ENCODE peak calls at places on chromosomes 13 and 19, in four cellular contexts. X, A, E and S are unnamed samples.

GRCh38 chr13:78241278-78241919 is 322.8 kb upstream of the EDNRB start:
- DNase-seq in E (peak; percentile 3), X (peak; percentile 11), A (peak; percentile 0), S (peak; percentile 41)

GRCh38 chr13:61255035-61255796 is 160.4 kb downstream of the PCDH20 start:
- DNase-seq in X (no peak), A (no peak), E (no peak), S (peak; percentile 1)

GRCh38 chr13:104779311-104779710 is 1713.1 kb upstream of the SLC10A2 start:
- DNase-seq in E (no peak), X (peak; percentile 64), A (no peak), S (no peak)

GRCh38 chr19:49073514-49074378 is 1.2 kb upstream of the KCNA7 start:
- DNase-seq in X (no peak), A (peak; percentile 93), E (peak; percentile 84), S (peak; percentile 19)

GRCh38 chr19:46493236-46494114 is 2.2 kb downstream of the PNMA8B start:
- DNase-seq in X (no peak), A (peak; percentile 93), E (no peak), S (peak; percentile 65)

GRCh38 chr13:65597839-65598818 is 1632.0 kb downstream of the PCDH9 start:
- DNase-seq in E (no peak), A (no peak), X (peak; percentile 63), S (no peak)

GRCh38 chr19:42052241-42052863 is 17.7 kb downstream of the GRIK5 start:
- DNase-seq in A (peak; percentile 68), E (no peak), X (no peak), S (no peak)

GRCh38 chr19:49347835-49348234 is 12.6 kb downstream of the CD37 start:
- DNase-seq in E (peak; percentile 77), A (peak; percentile 93), X (peak; percentile 82), S (peak; percentile 83)

GRCh38 chr13:61770697-61771096 is 355.0 kb upstream of the PCDH20 start:
- DNase-seq in A (no peak), E (no peak), X (no peak), S (no peak)

GRCh38 chr19:9865732-9866627 is 30.9 kb downstream of the PIN1 start:
- DNase-seq in X (no peak), E (no peak), A (no peak), S (peak; percentile 37)

GRCh38 chr13:88592105-88592504 is 920.9 kb downstream of the SLITRK5 start:
- DNase-seq in E (no peak), A (no peak), X (no peak), S (no peak)

GRCh38 chr19:51380379-51380778 is 7.4 kb downstream of the LIM2 start:
- DNase-seq in E (no peak), X (no peak), A (no peak), S (no peak)

GRCh38 chr13:36344886-36345437 is 1.2 kb downstream of the SPART start:
- DNase-seq in X (no peak), A (peak; percentile 11), E (peak; percentile 7), S (no peak)

GRCh38 chr13:51243832-51244231 is 21.6 kb downstream of the FAM124A start:
- DNase-seq in E (no peak), A (no peak), X (no peak), S (no peak)

GRCh38 chr13:63012016-63012415 is 1596.4 kb upstream of the PCDH20 start:
- DNase-seq in A (no peak), E (no peak), X (no peak), S (no peak)

GRCh38 chr13:101624210-101624922 is 171.9 kb downstream of the ITGBL1 start:
- DNase-seq in X (peak; percentile 11), E (no peak), A (no peak), S (no peak)

GRCh38 chr19:27741236-27741635 is 1471.7 kb downstream of the UQCRFS1 start:
- DNase-seq in X (no peak), E (no peak), A (no peak), S (no peak)

GRCh38 chr13:110818747-110819146 is 96.1 kb downstream of the ANKRD10 start:
- DNase-seq in A (no peak), X (no peak), E (no peak), S (no peak)

GRCh38 chr13:76014618-76015315 is 378.6 kb downstream of the LMO7 start:
- DNase-seq in E (no peak), A (peak; percentile 10), X (peak; percentile 80), S (no peak)

GRCh38 chr19:49642488-49643035 is 553 bp downstream of the SCAF1 start:
- DNase-seq in A (no peak), X (no peak), E (no peak), S (peak; percentile 57)

GRCh38 chr19:43078311-43078710 is 4.2 kb downstream of the PSG2 start:
- DNase-seq in A (no peak), X (peak; percentile 81), E (no peak), S (no peak)

GRCh38 chr19:33245948-33246728 is 20.5 kb upstream of the SLC7A10 start:
- DNase-seq in E (no peak), X (no peak), A (no peak), S (no peak)

GRCh38 chr19:39327990-39328705 is 7.5 kb upstream of the LRFN1 start:
- DNase-seq in X (peak; percentile 53), A (peak; percentile 96), E (peak; percentile 80), S (peak; percentile 69)

GRCh38 chr13:21203132-21203531 is 26.7 kb downstream of the MRPL57 start:
- DNase-seq in X (peak; percentile 29), A (no peak), E (no peak), S (no peak)

GRCh38 chr13:69706807-69707206 is 400.8 kb upstream of the ATXN8OS start:
- DNase-seq in A (no peak), X (no peak), E (no peak), S (no peak)

GRCh38 chr19:29417048-29417447 is 108.7 kb upstream of the VSTM2B start:
- DNase-seq in X (no peak), E (no peak), A (peak; percentile 25), S (no peak)

GRCh38 chr13:51728275-51728673 is 75.7 kb downstream of the DHRS12 start:
- DNase-seq in X (no peak), E (no peak), A (no peak), S (no peak)

GRCh38 chr19:55679343-55680257 is 4.6 kb downstream of the EPN1 start:
- DNase-seq in X (peak; percentile 73), E (no peak), A (no peak), S (no peak)

GRCh38 chr13:98133949-98134348 is 8.9 kb upstream of the FARP1 start:
- DNase-seq in X (no peak), E (peak; percentile 10), A (no peak), S (no peak)

GRCh38 chr19:16626796-16627193 is 1.2 kb downstream of the MED26 start:
- DNase-seq in A (peak; percentile 86), E (peak; percentile 52), X (no peak), S (no peak)

GRCh38 chr19:3450796-3451411 is 29.4 kb downstream of the SMIM24 start:
- DNase-seq in A (peak; percentile 99), E (no peak), X (peak; percentile 100), S (no peak)

GRCh38 chr19:17687857-17688784 is at the start of gene UNC13A:
- DNase-seq in A (peak; percentile 97), X (peak; percentile 29), E (peak; percentile 83), S (no peak)

GRCh38 chr19:18895038-18895827 is 725 bp downstream of the CERS1 start:
- DNase-seq in A (peak; percentile 97), X (no peak), E (peak; percentile 69), S (peak; percentile 34)

DNA sequence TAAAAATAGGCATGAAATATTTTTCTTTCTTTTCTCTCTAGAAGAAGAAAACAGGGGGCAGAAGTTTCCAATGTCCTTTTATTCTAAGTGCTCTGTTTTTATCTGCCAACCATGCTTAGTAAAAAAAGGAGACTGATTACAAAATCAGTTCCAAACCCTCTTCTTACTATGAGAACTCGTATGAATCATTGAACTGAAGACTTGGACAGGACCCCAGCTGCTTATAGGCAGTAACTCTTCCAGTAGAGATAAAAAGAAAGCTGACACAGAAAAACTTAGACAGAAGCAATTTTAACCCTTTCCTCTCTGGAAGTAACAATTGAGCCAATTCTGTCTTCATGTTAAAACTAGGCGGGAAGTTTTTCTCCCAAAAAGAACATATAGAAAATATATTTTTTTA is 24.5 kb upstream of the FREM2 start:
- DNase-seq in E (no peak), X (peak; percentile 16), A (no peak), S (no peak)
- TF ChIP-seq CTCF in E (no peak), X (no peak), A (no peak), S (no peak)

GRCh38 chr19:5049561-5049960 is 80.6 kb downstream of the KDM4B start:
- DNase-seq in E (no peak), X (no peak), A (no peak), S (no peak)

GRCh38 chr19:5047251-5047935 is 78.5 kb downstream of the KDM4B start:
- DNase-seq in X (no peak), E (no peak), A (no peak), S (no peak)

GRCh38 chr19:5046339-5047039 is 77.6 kb downstream of the KDM4B start:
- DNase-seq in X (peak; percentile 40), A (peak; percentile 99), E (no peak), S (peak; percentile 10)

GRCh38 chr19:5048727-5049553 is 80.0 kb downstream of the KDM4B start:
- DNase-seq in A (peak; percentile 98), E (no peak), X (peak; percentile 66), S (no peak)

DNA sequence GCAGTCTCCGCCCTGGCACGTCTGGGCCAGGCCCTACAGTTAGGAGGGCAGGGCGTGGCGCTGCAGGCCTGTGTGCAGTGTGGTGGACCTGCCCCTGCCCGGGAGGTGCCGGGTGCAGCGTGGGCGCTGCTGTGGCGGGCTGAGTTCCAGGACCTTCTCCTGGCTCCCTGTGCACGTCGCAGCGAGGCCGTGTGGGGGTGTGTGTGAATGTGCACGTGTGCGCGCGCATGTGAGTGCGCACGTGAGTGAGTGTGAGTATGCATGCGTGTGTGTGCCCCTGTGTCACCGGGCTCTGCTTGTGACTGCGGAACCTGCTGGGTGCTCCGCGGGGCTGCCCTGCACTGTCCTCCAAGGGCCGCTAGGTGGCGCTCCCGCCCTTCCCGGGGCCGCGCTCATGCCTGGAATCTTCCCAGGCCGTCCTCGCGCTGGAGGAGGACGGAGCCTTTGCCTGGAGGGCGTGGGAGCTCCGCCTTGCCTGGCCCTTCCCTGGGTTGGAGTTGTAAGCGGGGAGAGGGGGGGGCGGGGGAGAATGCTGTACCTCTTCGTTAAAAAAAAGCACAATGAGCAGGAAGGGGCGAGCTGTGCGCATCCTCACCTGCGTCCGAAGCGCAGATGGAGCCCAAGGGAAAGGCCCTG is 79.3 kb downstream of the KDM4B start:
- DNase-seq in X (peak; percentile 67), A (peak; percentile 100), E (peak; percentile 86), S (peak; percentile 46)
- H3K4me3 ChIP-seq in X (no peak overlapping the region), A (peak overlapping the region; percentile 45), E (no peak overlapping the region), S (no peak overlapping the region)

GRCh38 chr13:25046985-25047660 is 48.8 kb upstream of the PABPC3 start:
- DNase-seq in X (peak; percentile 18), A (peak; percentile 67), E (peak; percentile 9), S (no peak)
- H3K4me2 ChIP-seq in X (peak overlapping the region; percentile 94), A (peak overlapping the region; percentile 65), E (no peak overlapping the region), S (no peak overlapping the region)

DNA sequence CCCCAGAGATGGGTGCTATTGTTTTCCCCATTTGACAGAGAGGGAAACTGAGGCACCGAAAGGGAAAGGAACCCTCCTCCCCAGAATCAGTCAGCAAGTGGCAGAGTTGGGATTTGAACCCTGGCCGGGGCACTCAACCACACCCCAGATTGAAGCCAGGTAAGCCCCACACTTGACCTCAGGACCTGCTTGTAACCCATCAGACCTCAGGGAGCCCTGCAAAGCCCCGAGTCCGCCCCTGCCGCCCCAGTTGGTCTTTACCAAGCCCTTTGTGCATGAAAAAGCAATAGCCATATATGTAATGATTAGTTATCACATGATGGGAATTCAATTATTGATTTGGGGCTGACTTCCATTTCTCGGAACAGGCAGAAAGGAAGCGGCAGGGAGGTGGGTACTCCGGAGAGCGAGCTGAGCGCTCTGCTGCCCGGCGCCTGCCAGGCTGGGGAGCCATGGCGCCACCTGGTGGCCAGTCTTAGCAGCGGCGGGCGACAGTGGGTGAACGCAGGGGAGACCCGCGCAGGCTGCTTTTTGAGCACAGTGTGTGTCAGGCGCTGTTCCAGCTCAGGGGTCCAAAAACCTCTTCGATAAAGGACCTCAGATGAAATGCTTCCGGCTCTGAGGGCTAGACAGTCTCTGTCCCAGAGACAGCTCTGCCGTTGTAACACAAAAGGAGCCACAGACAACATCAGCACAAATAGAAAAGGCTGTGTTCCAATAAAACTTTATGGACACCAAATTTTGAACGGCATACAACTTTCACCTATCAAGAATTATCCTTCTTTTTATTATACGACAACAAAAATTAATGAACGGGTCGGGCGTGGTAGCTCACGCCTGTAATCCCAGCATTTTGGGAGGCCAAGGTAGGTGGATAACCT is 82.9 kb upstream of the CACNA1A start:
- DNase-seq in E (peak; percentile 71), A (peak; percentile 92), X (peak; percentile 41), S (peak; percentile 57)
- TF ChIP-seq CTCF in E (peak; percentile 95), A (peak; percentile 86), X (peak; percentile 94), S (peak; percentile 93)